ENCODE peak calls at places on chromosomes 13 and 19, in four cellular contexts. P, V, U and W are unnamed samples.

GRCh38 chr19:47573076-47574026 is at the start of gene ZNF541:
- DNase-seq in V (peak), U (no peak), P (no peak), W (peak)

GRCh38 chr13:98216135-98216565 is 39.1 kb upstream of the RNF113B start:
- DNase-seq in U (no peak), P (peak), V (no peak), W (no peak)

GRCh38 chr19:29715695-29716581 is 877 bp upstream of the C19orf12 start:
- DNase-seq in V (no peak), P (no peak), U (no peak), W (no peak)

GRCh38 chr13:91046715-91047327 is 300.7 kb upstream of the MIR17HG start:
- DNase-seq in U (no peak), P (no peak), V (no peak), W (no peak)

GRCh38 chr19:2984196-2984490 is 6.8 kb downstream of the TLE6 start:
- DNase-seq in U (no peak), V (no peak), P (no peak), W (no peak)

GRCh38 chr19:40247735-40248262 is 21.3 kb upstream of the CCNP start:
- DNase-seq in V (no peak), P (no peak), U (no peak), W (no peak)

GRCh38 chr19:7366701-7367420 is 18.1 kb downstream of the ARHGEF18 start:
- DNase-seq in U (no peak), V (no peak), P (peak), W (peak)

GRCh38 chr13:49315036-49315565 is 67.4 kb downstream of the CDADC1 start:
- DNase-seq in P (no peak), U (no peak), V (no peak), W (no peak)

GRCh38 chr13:19805765-19806164 is 23.0 kb upstream of the PSPC1 start:
- DNase-seq in V (no peak), U (no peak), P (no peak), W (no peak)

GRCh38 chr13:107351305-107351704 is 783.4 kb upstream of the ARGLU1 start:
- DNase-seq in P (no peak), U (no peak), V (no peak), W (no peak)

GRCh38 chr13:113740286-113740556 is 18.8 kb upstream of the TMEM255B start:
- DNase-seq in U (no peak), P (no peak), V (no peak), W (no peak)

GRCh38 chr13:89205856-89206255 is 1534.7 kb downstream of the SLITRK5 start:
- DNase-seq in U (no peak), P (no peak), V (no peak), W (no peak)

GRCh38 chr13:113006660-113007059 is 37.6 kb downstream of the MCF2L start:
- DNase-seq in U (no peak), P (no peak), V (no peak), W (no peak)

GRCh38 chr19:15675560-15675959 is 2.7 kb downstream of the CYP4F12 start:
- DNase-seq in U (no peak), P (no peak), V (no peak), W (no peak)

GRCh38 chr13:48603375-48603774 is 50.4 kb upstream of the CYSLTR2 start:
- DNase-seq in U (no peak), V (no peak), P (no peak), W (no peak)